ENCODE peak calls at places on chromosome 16, in seven cellular contexts. L, Q, Z, X, G, R and W are unnamed samples.

GRCh38 chr16:89931305-89931896 is 8.3 kb downstream of the TUBB3 start:
- DNase-seq in L (no peak), Q (no peak), Z (no peak), X (no peak), G (no peak), R (no peak), W (no peak)

GRCh38 chr16:5027575-5028235 is 6.0 kb downstream of the NAGPA start:
- DNase-seq in L (peak; percentile 40), Q (no peak), Z (no peak), X (no peak), G (no peak), R (no peak), W (no peak)

GRCh38 chr16:14600164-14600563 is 29.9 kb downstream of the PARN start:
- DNase-seq in L (no peak), Q (no peak), Z (no peak), X (no peak), G (no peak), R (no peak), W (no peak)

GRCh38 chr16:9499921-9500593 is 408.6 kb downstream of the HAPSTR1 start:
- DNase-seq in L (peak; percentile 45), Q (no peak), Z (peak; percentile 20), X (no peak), G (peak; percentile 23), R (no peak), W (no peak)

GRCh38 chr16:48030926-48031325 is 124.9 kb downstream of the ABCC12 start:
- DNase-seq in L (no peak), Q (no peak), Z (no peak), X (no peak), G (no peak), R (no peak), W (no peak)

GRCh38 chr16:27400751-27401620 is 988 bp upstream of the IL21R start:
- DNase-seq in L (no peak), Q (no peak), Z (no peak), X (no peak), G (no peak), R (no peak), W (no peak)

GRCh38 chr16:4323845-4324478 is 8.1 kb downstream of the GLIS2 start:
- DNase-seq in L (peak; percentile 71), Q (no peak), Z (peak; percentile 70), X (peak; percentile 50), G (no peak), R (peak; percentile 75), W (no peak)

GRCh38 chr16:47977802-47978201 is 178.0 kb downstream of the ABCC12 start:
- DNase-seq in L (no peak), Q (no peak), Z (no peak), X (no peak), G (no peak), R (no peak), W (no peak)

GRCh38 chr16:86016201-86016965 is 117.4 kb downstream of the IRF8 start:
- DNase-seq in L (no peak), Q (peak; percentile 22), Z (no peak), X (peak; percentile 51), G (peak; percentile 25), R (peak; percentile 12), W (peak; percentile 28)

GRCh38 chr16:54027126-54027922 is 259.3 kb downstream of the IRX3 start:
- DNase-seq in L (no peak), Q (no peak), Z (no peak), X (no peak), G (no peak), R (no peak), W (no peak)

GRCh38 chr16:57172891-57173290 is 12.9 kb downstream of the PSME3IP1 start:
- DNase-seq in L (no peak), Q (no peak), Z (no peak), X (no peak), G (no peak), R (no peak), W (no peak)

GRCh38 chr16:58176608-58177346 is 21.1 kb downstream of the CSNK2A2 start:
- DNase-seq in L (no peak), Q (no peak), Z (no peak), X (no peak), G (no peak), R (no peak), W (no peak)

GRCh38 chr16:56865394-56866062 is 521 bp downstream of the SLC12A3 start:
- DNase-seq in L (no peak), Q (no peak), Z (no peak), X (no peak), G (no peak), R (no peak), W (no peak)

GRCh38 chr16:66273644-66274334 is 92.7 kb upstream of the CDH5 start:
- DNase-seq in L (no peak), Q (no peak), Z (no peak), X (no peak), G (peak; percentile 60), R (no peak), W (no peak)

GRCh38 chr16:20812510-20812909 is 6.2 kb downstream of the REXO5 start:
- DNase-seq in L (no peak), Q (no peak), Z (no peak), X (no peak), G (no peak), R (no peak), W (no peak)

GRCh38 chr16:48353565-48354163 is 31.5 kb downstream of the SIAH1 start:
- DNase-seq in L (peak; percentile 64), Q (peak; percentile 66), Z (no peak), X (no peak), G (peak; percentile 66), R (peak; percentile 39), W (no peak)

GRCh38 chr16:10661236-10661635 is 33.5 kb downstream of the TEKT5 start:
- DNase-seq in L (no peak), Q (no peak), Z (no peak), X (no peak), G (no peak), R (no peak), W (no peak)
- H3K27ac ChIP-seq in L (no peak overlapping the region), Q (no peak overlapping the region), Z (no peak overlapping the region), X (no peak overlapping the region), G (no peak overlapping the region), R (no peak overlapping the region), W (no peak overlapping the region)

GRCh38 chr16:84434800-84435199 is 66.5 kb downstream of the ATP2C2 start:
- DNase-seq in L (no peak), Q (no peak), Z (no peak), X (no peak), G (no peak), R (no peak), W (no peak)
- H3K27ac ChIP-seq in L (no peak overlapping the region), Q (no peak overlapping the region), Z (no peak overlapping the region), X (peak overlapping the region; percentile 48), G (no peak overlapping the region), R (no peak overlapping the region), W (no peak overlapping the region)

DNA sequence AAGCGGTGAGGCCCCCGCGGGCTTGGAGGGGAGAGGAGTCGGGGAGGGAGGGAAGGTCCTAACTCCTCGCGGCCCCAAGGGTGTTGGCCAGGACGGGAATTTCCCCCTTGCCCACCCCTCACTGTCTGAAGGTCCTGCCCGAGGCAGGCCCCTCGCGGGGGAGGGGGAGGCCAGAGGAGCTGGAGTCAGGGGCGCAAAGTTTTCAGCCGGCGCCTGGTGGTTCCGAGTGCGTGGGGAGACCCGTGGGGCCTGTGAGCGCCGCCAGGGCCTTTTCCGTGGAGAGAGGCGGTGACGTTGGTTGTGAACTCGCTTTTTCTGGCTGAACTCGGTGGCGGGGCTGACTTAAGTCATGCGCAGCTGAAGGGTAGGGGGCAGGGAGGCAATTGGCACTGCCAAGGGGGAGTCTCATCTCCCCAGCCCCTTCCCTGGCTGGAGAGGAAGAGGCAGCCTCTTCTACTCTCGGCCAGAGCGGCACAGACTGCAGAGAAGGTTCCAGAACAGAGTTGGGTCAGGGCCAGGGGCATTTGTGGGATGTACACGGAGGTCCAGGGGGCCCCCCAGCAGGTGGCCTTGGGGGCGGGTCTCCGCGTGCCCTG is 1.5 kb downstream of the CACNA1H start:
- DNase-seq in L (no peak), Q (no peak), Z (no peak), X (no peak), G (no peak), R (no peak), W (no peak)
- H3K27ac ChIP-seq in L (peak overlapping the region; percentile 41), Q (no peak overlapping the region), Z (peak overlapping the region; percentile 56), X (no peak overlapping the region), G (peak overlapping the region; percentile 95), R (no peak overlapping the region), W (peak overlapping the region; percentile 43)

DNA sequence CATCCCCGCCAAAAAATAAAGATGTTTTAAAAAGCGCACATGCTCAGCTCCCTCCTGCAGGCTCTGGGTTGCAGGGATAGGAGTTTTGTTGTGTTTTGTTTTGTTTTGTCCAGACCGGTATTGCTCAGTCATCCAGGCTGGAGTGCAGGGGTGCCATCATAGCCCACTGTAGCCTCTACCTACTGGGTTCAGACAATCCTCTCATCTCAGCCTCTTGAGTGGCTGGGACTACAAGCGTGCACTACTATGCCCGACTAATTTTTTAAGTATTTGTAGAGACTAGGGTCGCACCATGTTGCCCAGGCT is 661 bp downstream of the WWOX start:
- DNase-seq in L (no peak), Q (no peak), Z (no peak), X (no peak), G (no peak), R (no peak), W (no peak)
- H3K27ac ChIP-seq in L (peak overlapping the region; percentile 91), Q (peak overlapping the region; percentile 81), Z (peak overlapping the region; percentile 94), X (peak overlapping the region; percentile 81), G (peak overlapping the region; percentile 90), R (peak overlapping the region; percentile 73), W (peak overlapping the region; percentile 92)

DNA sequence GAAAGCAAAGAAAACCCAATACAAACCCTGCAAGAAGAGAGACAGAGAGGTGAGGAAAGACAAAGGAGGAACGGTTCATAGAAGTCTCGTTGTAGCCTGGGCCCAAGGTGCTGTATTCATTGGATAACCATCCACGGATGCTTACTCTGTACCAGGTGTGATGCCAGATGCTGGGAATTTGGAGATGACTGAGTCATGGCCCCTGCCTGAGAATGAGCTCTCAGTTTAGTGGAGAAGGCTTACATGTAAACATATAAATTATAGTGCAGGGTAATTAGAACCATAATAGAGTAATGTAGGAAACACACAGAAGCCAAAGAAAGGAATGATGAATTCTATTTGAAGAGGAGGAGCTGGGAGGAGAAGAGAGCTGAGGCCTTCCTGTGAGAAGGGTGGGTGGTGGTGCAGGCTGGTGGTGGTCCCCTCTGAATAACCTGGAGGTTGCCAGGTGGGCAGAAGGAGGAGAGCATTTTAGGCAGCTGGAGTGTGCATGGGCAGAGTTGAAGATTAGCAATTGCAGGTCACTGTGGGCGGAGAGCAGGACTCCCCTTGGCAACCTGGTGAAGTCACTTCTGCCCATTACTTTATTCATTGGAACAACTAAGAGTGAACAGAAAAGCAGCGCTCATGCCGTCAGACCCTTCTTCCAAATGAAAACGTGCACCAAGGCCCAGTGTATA is 7.7 kb upstream of the ZG16 start:
- DNase-seq in L (no peak), Q (no peak), Z (no peak), X (no peak), G (no peak), R (no peak), W (no peak)
- H3K27ac ChIP-seq in L (no peak overlapping the region), Q (no peak overlapping the region), Z (no peak overlapping the region), X (no peak overlapping the region), G (no peak overlapping the region), R (no peak overlapping the region), W (no peak overlapping the region)

DNA sequence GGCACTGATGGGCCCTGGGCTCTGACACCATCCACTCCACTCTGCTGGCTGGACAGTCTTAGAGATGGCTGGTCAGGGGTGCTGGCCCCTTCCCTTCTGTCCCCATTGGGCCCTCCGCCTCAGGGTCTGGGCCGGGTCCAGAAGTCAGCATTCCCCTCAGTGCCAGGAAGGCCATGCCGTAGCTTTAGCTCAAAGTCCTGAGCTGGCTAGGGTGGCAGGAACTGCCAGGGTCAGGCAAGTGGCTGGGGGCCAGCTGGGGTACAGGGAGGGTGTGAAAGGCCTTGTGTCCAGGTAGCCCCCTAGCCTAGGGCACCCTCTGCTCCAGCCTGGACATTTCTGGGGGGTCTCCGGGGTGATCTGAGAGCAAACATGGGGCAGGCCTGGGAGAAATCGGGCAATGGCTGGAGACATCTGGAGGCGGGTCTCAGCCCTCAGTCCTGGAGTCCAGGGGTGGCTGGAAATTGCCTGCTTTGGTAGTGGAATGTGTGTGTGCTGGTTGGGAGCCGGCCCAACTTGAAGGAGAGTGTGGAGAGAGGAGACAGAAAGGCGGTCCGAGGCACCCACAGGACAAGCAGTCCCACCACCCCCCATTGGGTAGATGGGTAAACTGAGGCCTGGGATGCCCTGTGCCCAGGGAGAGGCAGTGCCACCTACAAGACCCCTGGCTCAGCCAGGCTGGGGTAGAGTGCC is 32.5 kb downstream of the TPSG1 start:
- DNase-seq in L (no peak), Q (no peak), Z (no peak), X (no peak), G (no peak), R (no peak), W (no peak)
- H3K27ac ChIP-seq in L (no peak overlapping the region), Q (no peak overlapping the region), Z (no peak overlapping the region), X (no peak overlapping the region), G (peak overlapping the region; percentile 18), R (no peak overlapping the region), W (no peak overlapping the region)